ENCODE peak calls at places on chromosomes 13 and 19, in five cellular contexts. G is lower lobe of right lung; Y is pancreas; M is effector memory CD4-positive, alpha-beta T cell; F is heart right ventricle. W is an unnamed sample.

GRCh38 chr19:1754651-1755466 is 1.6 kb downstream of the ONECUT3 start:
- DNase-seq in G (no peak), Y (no peak), M (no peak), F (no peak), W (no peak)

GRCh38 chr13:52067237-52067636 is 42.7 kb downstream of the UTP14C start:
- DNase-seq in G (no peak), Y (no peak), M (no peak), F (no peak), W (no peak)

GRCh38 chr19:4909172-4909896 is at the start of gene UHRF1:
- DNase-seq in G (no peak), Y (peak), M (no peak), F (no peak), W (no peak)

GRCh38 chr19:47839913-47840312 is 18.2 kb downstream of the CRX start:
- DNase-seq in G (no peak), Y (no peak), M (no peak), F (no peak), W (no peak)

GRCh38 chr13:51981355-51981754 is 29.9 kb downstream of the ATP7B start:
- DNase-seq in G (no peak), Y (no peak), M (no peak), F (no peak), W (no peak)

GRCh38 chr19:38862321-38863059 is 12.7 kb upstream of the HNRNPL start:
- DNase-seq in G (no peak), Y (peak), M (no peak), F (peak), W (no peak)

GRCh38 chr19:18845961-18846360 is 14.2 kb downstream of the UPF1 start:
- DNase-seq in G (no peak), Y (no peak), M (no peak), F (no peak), W (no peak)

GRCh38 chr19:16060294-16060693 is 16.0 kb upstream of the TPM4 start:
- DNase-seq in G (no peak), Y (no peak), M (no peak), F (no peak), W (no peak)

GRCh38 chr13:59842507-59842906 is 321.2 kb downstream of the DIAPH3 start:
- DNase-seq in G (no peak), Y (no peak), M (no peak), F (no peak), W (no peak)

GRCh38 chr19:33755314-33756020 is 41.2 kb upstream of the KCTD15 start:
- DNase-seq in G (no peak), Y (no peak), M (no peak), F (no peak), W (no peak)

GRCh38 chr13:113307491-113307890 is 10.5 kb downstream of the LAMP1 start:
- DNase-seq in G (no peak), Y (no peak), M (no peak), F (no peak), W (no peak)
- H3K27ac ChIP-seq in G (no peak), Y (no peak), M (no peak), F (no peak), W (no peak)

DNA sequence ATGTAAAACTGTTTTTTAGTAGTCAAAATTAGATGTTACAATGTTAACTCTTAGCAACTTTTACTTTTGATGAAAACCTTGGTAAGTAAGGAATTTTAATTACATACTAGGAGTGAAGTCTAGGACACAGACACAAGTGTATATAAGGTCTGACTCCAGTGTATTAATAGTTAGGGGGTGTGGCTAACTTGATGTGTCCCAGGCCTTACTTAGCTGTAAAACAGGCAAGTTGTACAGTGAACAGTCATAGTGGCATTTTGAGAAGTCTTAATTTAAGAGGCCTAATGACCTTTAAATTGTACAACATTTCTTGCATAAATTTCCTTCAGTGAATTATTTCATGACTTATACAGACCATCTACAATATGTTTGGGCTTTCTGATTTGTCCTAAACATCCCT is 6.8 kb downstream of the ZNF431 start:
- DNase-seq in G (no peak), Y (no peak), M (no peak), F (no peak), W (no peak)
- H3K27ac ChIP-seq in G (no peak), Y (no peak), M (no peak), F (no peak), W (no peak)

GRCh38 chr19:6057651-6058365 is 52.5 kb downstream of the RFX2 start:
- DNase-seq in G (no peak), Y (no peak), M (no peak), F (no peak), W (no peak)
- H3K27ac ChIP-seq in G (peak), Y (peak), M (no peak), F (peak), W (peak)

GRCh38 chr13:44810067-44810840 is 179.0 kb downstream of the NUFIP1 start:
- DNase-seq in G (no peak), Y (peak), M (no peak), F (peak), W (peak)

GRCh38 chr13:44803390-44803789 is 185.9 kb downstream of the NUFIP1 start:
- DNase-seq in G (no peak), Y (no peak), M (no peak), F (no peak), W (no peak)

GRCh38 chr13:44805623-44806022 is 183.6 kb downstream of the NUFIP1 start:
- DNase-seq in G (no peak), Y (no peak), M (no peak), F (no peak), W (no peak)

GRCh38 chr13:44809152-44809551 is 180.1 kb downstream of the NUFIP1 start:
- DNase-seq in G (peak), Y (no peak), M (no peak), F (no peak), W (no peak)

GRCh38 chr13:44806841-44807240 is 182.4 kb downstream of the NUFIP1 start:
- DNase-seq in G (no peak), Y (peak), M (no peak), F (no peak), W (no peak)
- H3K27ac ChIP-seq in G (no peak), Y (no peak), M (no peak), F (no peak), W (no peak)

DNA sequence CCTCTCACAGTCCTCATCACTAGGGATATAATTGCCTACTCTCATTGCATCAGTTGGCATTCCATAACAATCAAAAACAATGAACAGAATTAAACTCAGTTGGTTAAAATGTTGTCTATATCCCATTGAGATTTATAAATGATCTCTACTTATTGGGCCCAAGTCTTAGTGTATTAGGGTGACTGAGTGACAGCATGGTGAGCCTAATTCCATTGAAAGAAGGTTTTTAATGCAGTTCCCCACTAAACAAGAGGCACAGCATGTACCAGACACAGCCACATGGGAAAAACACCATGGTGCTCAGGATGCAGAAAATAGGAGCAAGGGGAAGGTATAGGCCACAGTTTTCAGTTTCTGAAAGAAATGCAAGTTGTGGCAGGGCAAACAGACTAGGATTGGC is 208.4 kb downstream of the RFC3 start:
- DNase-seq in G (no peak), Y (no peak), M (no peak), F (no peak), W (no peak)
- H3K27ac ChIP-seq in G (no peak), Y (no peak), M (no peak), F (no peak), W (no peak)

DNA sequence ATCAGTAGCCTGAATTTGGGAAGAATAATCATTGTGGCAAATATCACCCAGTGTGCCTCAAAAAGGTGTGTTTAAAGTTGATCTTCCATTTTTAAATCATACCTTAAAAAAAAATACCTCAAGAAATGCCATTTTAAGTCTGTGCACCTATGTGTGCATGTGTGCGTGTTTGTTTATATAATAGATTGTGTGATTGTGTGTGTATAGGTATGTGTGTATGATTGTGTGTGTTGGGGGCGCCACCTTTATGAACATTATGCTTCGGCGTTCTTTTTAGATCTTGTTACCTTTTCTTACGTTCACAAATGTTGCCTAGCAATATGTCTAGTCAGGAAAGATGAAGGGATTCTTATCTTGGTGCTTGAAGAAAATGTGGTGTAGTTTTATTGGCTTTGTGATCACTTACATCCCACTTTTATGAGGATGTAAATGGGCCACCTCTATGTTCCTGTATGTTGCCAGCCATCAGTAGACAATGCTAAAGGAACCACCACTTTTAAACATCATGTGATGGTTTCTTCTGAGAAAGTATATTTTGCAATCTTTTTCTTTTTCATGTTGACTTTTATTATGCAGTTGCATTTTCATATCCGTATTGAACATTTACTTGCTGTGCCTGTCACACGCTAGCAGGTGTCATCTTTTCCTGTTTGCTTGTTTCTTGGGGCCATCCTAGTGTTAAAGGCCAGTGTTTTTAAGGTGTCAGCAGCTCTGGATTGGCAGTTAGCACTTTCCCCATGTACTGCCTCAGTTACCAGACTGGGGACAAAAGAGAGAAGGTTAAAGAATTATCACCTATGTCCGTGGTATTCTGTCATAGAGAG is 2.2 kb upstream of the IRS2 start:
- DNase-seq in G (no peak), Y (no peak), M (no peak), F (no peak), W (no peak)
- H3K27ac ChIP-seq in G (no peak), Y (peak), M (no peak), F (peak), W (no peak)

DNA sequence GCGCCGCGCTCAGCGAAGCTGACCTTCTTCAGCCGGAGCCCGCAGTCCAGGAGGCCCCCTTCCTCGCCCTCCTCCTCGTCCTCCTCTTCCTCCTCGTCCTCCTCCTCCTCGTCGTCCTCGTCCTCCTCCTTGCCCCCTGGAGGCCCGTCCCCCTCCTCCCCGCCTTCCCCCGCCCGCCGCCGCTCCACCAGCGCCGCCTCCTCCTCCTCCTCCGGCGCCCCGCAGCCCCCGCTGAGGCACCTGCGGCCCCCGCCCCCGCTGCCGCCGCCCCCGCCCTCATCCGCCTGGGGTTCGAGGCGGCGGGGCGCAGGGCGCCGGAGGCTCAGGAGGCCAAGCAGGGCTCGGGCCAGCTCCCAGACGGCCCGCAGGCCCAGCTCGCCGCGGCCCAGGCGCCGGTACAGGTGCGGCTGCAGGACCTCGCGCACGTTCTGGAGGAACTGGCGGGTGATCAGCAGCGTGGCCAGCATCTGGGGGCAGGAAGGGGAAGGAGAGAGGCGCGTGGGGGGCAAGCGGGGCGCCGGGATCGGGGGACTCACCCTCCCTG is 6.1 kb downstream of the ANO8 start:
- DNase-seq in G (no peak), Y (no peak), M (no peak), F (no peak), W (no peak)
- H3K27ac ChIP-seq in G (peak), Y (peak), M (peak), F (no peak), W (no peak)

GRCh38 chr13:50714886-50715285 is 128.6 kb downstream of the DLEU7 start:
- DNase-seq in G (peak), Y (no peak), M (no peak), F (no peak), W (no peak)
- H3K27ac ChIP-seq in G (peak), Y (no peak), M (no peak), F (no peak), W (no peak)

GRCh38 chr13:104365430-104365829 is 1299.2 kb upstream of the SLC10A2 start:
- DNase-seq in G (no peak), Y (no peak), M (no peak), F (no peak), W (no peak)
- H3K27ac ChIP-seq in G (no peak), Y (no peak), M (no peak), F (no peak), W (no peak)

DNA sequence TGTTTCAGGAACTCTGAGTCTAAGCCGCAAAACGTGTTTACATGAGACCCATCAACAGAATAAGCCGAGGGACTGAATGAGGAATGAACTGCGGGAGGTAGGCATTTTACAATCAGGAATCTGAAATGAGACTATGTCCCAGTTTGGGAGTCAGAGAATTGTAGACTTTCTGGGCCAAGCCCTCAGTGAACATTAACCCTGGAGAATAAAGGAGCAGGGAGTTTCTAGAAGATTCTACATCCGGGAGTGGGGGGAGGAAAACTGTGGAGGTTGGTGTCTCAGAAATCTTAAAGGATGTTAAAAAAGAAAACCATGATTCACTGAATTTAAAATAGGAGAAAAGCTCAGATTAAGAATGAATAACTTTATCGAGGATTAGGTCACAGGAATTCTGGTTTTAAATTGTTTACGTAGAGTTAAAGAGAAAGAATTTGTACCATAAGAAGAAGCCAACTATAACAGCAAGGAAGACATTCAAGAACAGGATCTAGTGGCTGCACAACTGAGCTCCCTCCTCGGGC is 18.5 kb downstream of the RFX2 start:
- DNase-seq in G (no peak), Y (no peak), M (no peak), F (no peak), W (no peak)
- H3K27ac ChIP-seq in G (peak), Y (peak), M (no peak), F (peak), W (peak)

W was measured in ovary.